ENCODE peak calls at places on chromosome 16, in nine cellular contexts. M is cardiac septum; J is HEK293T; D is substantia nigra; W is K562; X is CD4-positive, alpha-beta memory T cell; H is activated CD4-positive, CD25-positive, alpha-beta regulatory T cell; C is stimulated activated CD4-positive, alpha-beta T cell treated with anti-CD3 and anti-CD28 coated beads, Interleukin-15, amount 100 ng/mL, for 1 hour; K is SW480. S is an unnamed sample.

GRCh38 chr16:23227529-23227928 is 45.0 kb downstream of the SCNN1G start:
- DNase-seq in K (no peak), X (no peak), J (no peak), H (no peak), C (no peak), M (no peak), W (peak; percentile 71), D (no peak), S (no peak)

GRCh38 chr16:50706250-50706649 is 12.8 kb downstream of the NOD2 start:
- DNase-seq in H (no peak), C (no peak), D (no peak), K (no peak), W (no peak), J (no peak), M (no peak), X (no peak), S (no peak)

GRCh38 chr16:24995469-24995868 is 19.7 kb downstream of the ARHGAP17 start:
- DNase-seq in C (no peak), D (no peak), W (no peak), K (no peak), H (no peak), J (no peak), X (no peak), M (no peak), S (no peak)

GRCh38 chr16:77307764-77308561 is 108.8 kb downstream of the SYCE1L start:
- DNase-seq in K (peak; percentile 28), X (no peak), J (no peak), W (no peak), M (no peak), H (no peak), D (no peak), C (no peak), S (no peak)

GRCh38 chr16:75620326-75621169 is 2.5 kb downstream of the ADAT1 start:
- DNase-seq in X (peak; percentile 64), K (no peak), J (no peak), H (no peak), D (no peak), C (no peak), M (no peak), W (peak; percentile 74), S (no peak)

GRCh38 chr16:22692034-22692433 is 121.9 kb upstream of the HS3ST2 start:
- DNase-seq in W (no peak), X (no peak), D (no peak), J (no peak), H (no peak), M (no peak), C (no peak), K (no peak), S (no peak)

GRCh38 chr16:28936784-28937155 is 5.0 kb downstream of the CD19 start:
- DNase-seq in J (no peak), D (no peak), M (no peak), H (no peak), W (no peak), K (no peak), X (no peak), C (no peak), S (no peak)

GRCh38 chr16:83956336-83957289 is 3.6 kb downstream of the OSGIN1 start:
- DNase-seq in D (peak; percentile 75), M (peak; percentile 93), C (peak; percentile 32), J (peak; percentile 85), K (peak; percentile 70), X (peak; percentile 46), W (peak; percentile 84), H (peak; percentile 32), S (no peak)

GRCh38 chr16:3716831-3717234 is 491 bp downstream of the TRAP1 start:
- DNase-seq in W (no peak), X (peak; percentile 20), K (peak; percentile 28), D (peak; percentile 38), C (no peak), J (peak; percentile 28), H (no peak), M (no peak), S (peak; percentile 52)

GRCh38 chr16:80273635-80274538 is 266.9 kb upstream of the DYNLRB2 start:
- DNase-seq in K (peak; percentile 15), D (no peak), H (no peak), J (no peak), M (no peak), X (no peak), C (no peak), W (no peak), S (no peak)

GRCh38 chr16:72884573-72884972 is 163.4 kb downstream of the ZFHX3 start:
- DNase-seq in K (no peak), D (no peak), J (no peak), W (no peak), M (no peak), H (no peak), C (no peak), X (no peak), S (no peak)

GRCh38 chr16:9901-10665 is 43.3 kb downstream of the POLR3K start:
- DNase-seq in W (no peak), J (no peak), C (no peak), K (peak; percentile 17), M (no peak), X (no peak), H (no peak), D (no peak), S (peak; percentile 81)

GRCh38 chr16:296806-297510 is 14.0 kb downstream of the PDIA2 start:
- DNase-seq in X (no peak), K (no peak), W (no peak), H (no peak), J (no peak), C (no peak), M (no peak), D (peak; percentile 29), S (no peak)